ENCODE peak calls at places on chromosomes 11 and 22, in five cellular contexts. M, W, H, O and U are unnamed samples.

GRCh38 chr11:73439002-73439843 is 63.0 kb downstream of the RELT start:
- DNase-seq in O (no peak), H (peak; percentile 61), M (no peak), W (no peak), U (peak; percentile 45)

GRCh38 chr11:1820463-1821325 is 14.1 kb upstream of the SYT8 start:
- DNase-seq in O (no peak), M (no peak), W (no peak), H (no peak), U (no peak)

GRCh38 chr11:111851636-111852035 is 19.7 kb downstream of the ALG9 start:
- DNase-seq in M (no peak), H (peak; percentile 17), W (no peak), O (no peak), U (peak; percentile 14)

GRCh38 chr11:130074736-130075135 is 5.0 kb downstream of the APLP2 start:
- DNase-seq in H (no peak), M (no peak), O (no peak), W (no peak), U (no peak)

GRCh38 chr11:73991471-73992006 is 8.9 kb upstream of the UCP2 start:
- DNase-seq in W (peak; percentile 60), M (no peak), O (no peak), H (no peak), U (no peak)

GRCh38 chr11:100925935-100926334 is 203.7 kb downstream of the PGR start:
- DNase-seq in M (no peak), O (no peak), H (no peak), W (peak; percentile 61), U (no peak)

GRCh38 chr22:50610581-50610980 is 10.0 kb downstream of the MAPK8IP2 start:
- DNase-seq in W (no peak), H (peak; percentile 28), M (no peak), O (no peak), U (no peak)

GRCh38 chr11:119273721-119274120 is 43.2 kb downstream of the MCAM start:
- DNase-seq in H (no peak), O (no peak), W (no peak), M (no peak), U (no peak)

GRCh38 chr11:103079833-103080232 is 12.1 kb downstream of the DCUN1D5 start:
- DNase-seq in H (no peak), M (no peak), O (peak; percentile 34), W (no peak), U (no peak)

GRCh38 chr22:37742374-37743092 is 45.7 kb downstream of the TRIOBP start:
- DNase-seq in M (no peak), W (no peak), O (no peak), H (no peak), U (no peak)

GRCh38 chr11:2582436-2582931 is 117.3 kb downstream of the KCNQ1OT1 start:
- DNase-seq in M (no peak), H (peak; percentile 81), W (no peak), O (no peak), U (no peak)

GRCh38 chr11:95147364-95147905 is 57.8 kb downstream of the ENDOD1 start:
- DNase-seq in O (peak; percentile 28), W (no peak), H (peak; percentile 85), M (no peak), U (peak; percentile 14)

GRCh38 chr22:19455585-19456370 is 8.3 kb upstream of the C22orf39 start:
- DNase-seq in W (no peak), H (no peak), O (no peak), M (no peak), U (no peak)

GRCh38 chr11:65448418-65449196 is 26.0 kb downstream of the NEAT1 start:
- DNase-seq in W (no peak), M (no peak), H (no peak), O (no peak), U (no peak)

GRCh38 chr22:24128631-24129601 is 52.4 kb upstream of the SUSD2 start:
- DNase-seq in H (no peak), O (no peak), W (no peak), M (no peak), U (no peak)

GRCh38 chr11:69716099-69716498 is 12.3 kb upstream of the FGF19 start:
- DNase-seq in M (no peak), O (no peak), H (no peak), W (no peak), U (no peak)

GRCh38 chr11:69715446-69715845 is 11.6 kb upstream of the FGF19 start:
- DNase-seq in M (no peak), H (no peak), O (no peak), W (no peak), U (no peak)

GRCh38 chr11:69716891-69717747 is 13.3 kb upstream of the FGF19 start:
- DNase-seq in H (no peak), O (no peak), W (no peak), M (no peak), U (no peak)

GRCh38 chr11:69718912-69719311 is 15.1 kb upstream of the FGF19 start:
- DNase-seq in H (no peak), O (no peak), M (no peak), W (no peak), U (no peak)

GRCh38 chr11:69718147-69718546 is 14.3 kb upstream of the FGF19 start:
- DNase-seq in W (no peak), H (peak; percentile 73), O (no peak), M (peak; percentile 77), U (peak; percentile 30)
- TF ChIP-seq GABPA in W (no peak), H (no peak), O (no peak), M (peak; percentile 55), U (no peak)

GRCh38 chr11:123308077-123308476 is 113.0 kb upstream of the CLMP start:
- DNase-seq in H (peak; percentile 62), W (peak; percentile 19), M (no peak), O (no peak), U (no peak)
- TF ChIP-seq GABPA in H (no peak), W (no peak), M (no peak), O (no peak), U (no peak)

DNA sequence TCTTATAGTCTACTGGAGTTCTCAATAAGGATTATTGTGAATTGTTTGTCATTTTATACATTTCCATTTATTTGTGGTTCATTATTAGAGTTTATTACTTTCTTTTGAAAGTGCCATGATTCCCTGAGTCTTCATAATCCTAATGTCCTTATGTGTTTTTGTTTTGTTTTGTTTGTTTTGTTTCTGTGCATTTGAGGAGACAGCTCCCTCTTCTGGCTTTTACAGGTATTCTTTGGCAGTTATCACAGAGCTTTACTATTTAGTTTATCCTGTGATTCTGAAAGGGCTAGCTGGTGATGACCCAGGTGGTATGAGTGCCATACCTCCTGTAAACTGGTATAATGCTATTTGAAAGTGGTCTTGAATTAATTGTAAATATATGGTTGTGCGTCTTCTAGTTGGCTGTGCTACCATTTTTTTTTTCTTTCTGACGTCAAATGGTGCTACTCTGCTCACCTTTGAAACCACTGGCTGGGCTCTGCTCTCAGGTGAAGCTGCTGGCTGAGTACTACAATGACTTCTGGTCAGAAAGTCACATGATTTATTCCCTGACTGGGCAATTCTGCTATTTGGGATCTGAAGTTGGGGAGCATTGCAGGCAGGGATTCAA is 751.2 kb downstream of the JRKL start:
- DNase-seq in M (no peak), O (no peak), H (peak; percentile 7), W (no peak), U (peak; percentile 16)
- TF ChIP-seq GABPA in M (no peak), O (no peak), H (no peak), W (no peak), U (no peak)

DNA sequence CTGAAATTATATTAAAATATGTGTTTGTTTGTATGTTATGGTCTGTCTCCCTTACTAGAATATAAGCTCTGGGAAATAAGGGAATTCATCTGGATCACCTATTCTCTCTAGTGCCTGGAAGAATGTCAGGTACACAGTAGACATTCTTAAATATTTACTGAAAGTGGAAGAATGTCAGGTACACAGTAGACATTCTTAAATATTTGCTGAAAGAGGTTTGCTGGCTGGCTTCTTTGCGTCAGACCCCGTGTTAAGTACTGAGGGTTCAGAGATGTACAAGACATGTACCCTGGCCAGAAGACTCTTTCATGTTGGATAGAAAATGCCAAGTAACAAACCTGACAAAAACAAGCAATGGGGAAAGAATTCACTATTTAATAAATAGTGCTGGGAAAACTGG is 199.1 kb downstream of the INSC start:
- DNase-seq in M (no peak), O (no peak), W (no peak), H (no peak), U (no peak)
- TF ChIP-seq GABPA in M (no peak), O (no peak), W (no peak), H (no peak), U (no peak)

DNA sequence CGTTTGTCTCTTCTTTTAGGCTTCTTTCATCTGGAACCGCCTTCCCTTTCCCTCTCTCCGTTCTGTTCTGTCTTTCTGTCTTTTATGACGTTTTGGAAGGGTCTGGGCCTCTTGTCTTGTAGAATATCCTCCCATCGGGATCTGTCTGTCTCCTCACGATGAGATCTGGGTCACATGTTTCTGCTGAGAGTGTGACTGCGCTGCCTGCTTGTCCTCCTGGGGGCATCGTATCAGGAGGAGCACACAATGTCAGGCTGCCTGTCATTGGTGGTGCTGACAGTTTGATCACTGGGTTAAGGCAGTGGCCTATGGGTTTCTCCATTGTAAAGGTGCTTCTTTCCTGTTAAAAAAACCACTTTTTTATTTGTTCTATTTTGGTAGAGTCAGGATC is 60.4 kb upstream of the PARVG start:
- DNase-seq in H (no peak), W (no peak), O (no peak), M (no peak), U (no peak)
- TF ChIP-seq GABPA in H (no peak), W (no peak), O (no peak), M (no peak), U (no peak)

DNA sequence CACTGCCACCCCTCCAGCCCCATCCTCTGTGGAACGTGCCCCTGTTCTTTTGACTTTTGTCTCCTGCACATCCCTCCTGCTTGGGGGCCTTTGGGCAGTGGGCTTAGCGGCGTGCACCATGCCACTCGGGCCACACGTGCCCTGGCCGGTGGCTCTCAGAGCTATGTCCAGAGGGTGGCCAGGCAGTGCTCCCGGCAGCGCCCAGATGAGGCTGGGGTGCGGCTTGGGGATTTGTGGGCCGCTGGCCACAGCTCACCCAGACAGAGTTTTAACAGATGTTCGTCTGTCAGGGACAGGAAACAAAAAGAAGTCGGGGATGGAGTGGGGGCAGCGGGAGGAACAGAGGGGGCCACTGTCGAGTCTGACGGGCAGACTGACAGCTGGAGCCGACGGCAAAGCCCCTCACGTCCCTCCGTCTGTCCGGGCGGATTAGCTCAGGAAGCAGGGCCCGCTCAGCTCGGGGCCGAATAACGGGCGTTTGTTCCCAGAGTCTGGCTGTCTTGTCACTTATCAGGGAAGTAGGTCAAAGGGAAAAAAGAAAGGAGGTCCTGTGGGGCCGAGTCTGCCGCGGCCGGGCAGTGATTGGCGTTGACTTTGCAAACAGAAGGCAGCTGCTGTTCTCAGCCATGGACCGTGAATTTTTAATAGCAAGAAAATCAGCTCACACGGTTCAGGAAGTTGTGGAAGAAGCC is 61.6 kb downstream of the LRP5 start:
- DNase-seq in M (no peak), O (no peak), H (peak; percentile 83), W (no peak), U (peak; percentile 81)
- TF ChIP-seq GABPA in M (no peak), O (no peak), H (no peak), W (no peak), U (no peak)

DNA sequence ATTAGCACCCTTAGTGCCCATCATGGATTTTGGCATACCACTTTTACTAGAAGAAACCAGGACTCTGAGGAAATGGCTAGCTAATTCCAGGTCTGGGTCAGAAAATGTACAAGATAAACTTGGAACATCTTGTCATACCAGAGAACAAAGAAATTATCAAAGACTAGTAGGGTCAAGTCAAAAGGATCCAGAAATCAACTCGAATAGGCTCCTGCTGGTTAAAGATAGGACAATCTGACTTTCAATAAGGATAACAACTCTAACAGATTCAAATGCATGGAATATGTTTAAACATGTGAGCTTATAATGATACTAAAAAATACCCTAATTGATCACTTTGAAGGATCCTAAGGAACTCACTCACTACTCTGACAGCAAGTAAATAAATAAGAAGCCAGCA is 18.9 kb downstream of the GAB2 start:
- DNase-seq in W (no peak), O (no peak), H (no peak), M (no peak), U (no peak)
- TF ChIP-seq GABPA in W (no peak), O (no peak), H (no peak), M (no peak), U (no peak)